ENCODE peak calls at places on chromosome 4, in five cellular contexts. One of them, this sample, is unnamed.
A peak's percentile ranks its signal among the peaks of the same experiment; 100 is the strongest.

GRCh38 chr4:159269143-159269542 is 166.3 kb downstream of the RAPGEF2 start:
- DNase-seq in GM23248: no peak
- DNase-seq in H1: no peak
- DNase-seq in fibroblast of lung: no peak
- DNase-seq in K562: no peak
- DNase-seq in this sample: no peak

GRCh38 chr4:113355550-113356371 is 306.3 kb downstream of the ANK2 start:
- DNase-seq in H1: no peak
- DNase-seq in fibroblast of lung: peak; percentile 86
- DNase-seq in K562: peak; percentile 5
- DNase-seq in GM23248: peak; percentile 96
- DNase-seq in this sample: peak; percentile 83

GRCh38 chr4:147285751-147286150 is 195.1 kb upstream of the EDNRA start:
- DNase-seq in fibroblast of lung: peak; percentile 20
- DNase-seq in GM23248: no peak
- DNase-seq in K562: no peak
- DNase-seq in H1: no peak
- DNase-seq in this sample: no peak

GRCh38 chr4:16537926-16538325 is 311.7 kb upstream of the TAPT1 start:
- DNase-seq in H1: no peak
- DNase-seq in K562: no peak
- DNase-seq in GM23248: peak; percentile 7
- DNase-seq in fibroblast of lung: no peak
- DNase-seq in this sample: no peak

GRCh38 chr4:114225462-114225861 is 246.0 kb upstream of the ARSJ start:
- DNase-seq in H1: no peak
- DNase-seq in fibroblast of lung: no peak
- DNase-seq in K562: no peak
- DNase-seq in GM23248: no peak
- DNase-seq in this sample: no peak

GRCh38 chr4:91280551-91281290 is 1023.0 kb upstream of the GRID2 start:
- DNase-seq in fibroblast of lung: no peak
- DNase-seq in H1: no peak
- DNase-seq in GM23248: no peak
- DNase-seq in K562: no peak
- DNase-seq in this sample: no peak

GRCh38 chr4:118034061-118034785 is at the start of gene NDST3:
- DNase-seq in K562: no peak
- DNase-seq in GM23248: peak; percentile 37
- DNase-seq in H1: no peak
- DNase-seq in fibroblast of lung: peak; percentile 65
- DNase-seq in this sample: peak; percentile 92

GRCh38 chr4:64341711-64342110 is 67.5 kb downstream of the TECRL start:
- DNase-seq in fibroblast of lung: no peak
- DNase-seq in GM23248: no peak
- DNase-seq in K562: no peak
- DNase-seq in H1: no peak
- DNase-seq in this sample: no peak

GRCh38 chr4:7120341-7120740 is 52.5 kb upstream of the GRPEL1 start:
- DNase-seq in H1: no peak
- DNase-seq in GM23248: peak; percentile 32
- DNase-seq in fibroblast of lung: no peak
- DNase-seq in K562: peak; percentile 87
- DNase-seq in this sample: no peak

GRCh38 chr4:7328913-7329638 is 105.7 kb downstream of the PSAPL1 start:
- DNase-seq in K562: no peak
- DNase-seq in fibroblast of lung: peak; percentile 12
- DNase-seq in H1: no peak
- DNase-seq in GM23248: peak; percentile 92
- DNase-seq in this sample: no peak

GRCh38 chr4:81814909-81815539 is 343.3 kb upstream of the RASGEF1B start:
- DNase-seq in K562: no peak
- DNase-seq in H1: no peak
- DNase-seq in fibroblast of lung: no peak
- DNase-seq in GM23248: no peak
- DNase-seq in this sample: no peak

GRCh38 chr4:63085091-63085490 is 1324.2 kb downstream of the TECRL start:
- DNase-seq in GM23248: no peak
- DNase-seq in fibroblast of lung: no peak
- DNase-seq in K562: no peak
- DNase-seq in H1: no peak
- DNase-seq in this sample: no peak

GRCh38 chr4:13955551-13955950 is 328.0 kb upstream of the BOD1L1 start:
- DNase-seq in K562: no peak
- DNase-seq in fibroblast of lung: no peak
- DNase-seq in GM23248: no peak
- DNase-seq in H1: no peak
- DNase-seq in this sample: no peak

GRCh38 chr4:13953083-13953482 is 325.6 kb upstream of the BOD1L1 start:
- DNase-seq in fibroblast of lung: no peak
- DNase-seq in H1: no peak
- DNase-seq in GM23248: peak; percentile 52
- DNase-seq in K562: no peak
- DNase-seq in this sample: no peak

GRCh38 chr4:13947921-13948320 is 320.4 kb upstream of the BOD1L1 start:
- DNase-seq in H1: no peak
- DNase-seq in fibroblast of lung: no peak
- DNase-seq in K562: no peak
- DNase-seq in GM23248: no peak
- DNase-seq in this sample: no peak

GRCh38 chr4:13950491-13950890 is 323.0 kb upstream of the BOD1L1 start:
- DNase-seq in K562: no peak
- DNase-seq in GM23248: no peak
- DNase-seq in H1: no peak
- DNase-seq in fibroblast of lung: no peak
- DNase-seq in this sample: no peak
- H3K79me2 ChIP-seq in K562: no peaks in the 10 kb centered on the region
- H3K79me2 ChIP-seq in GM23248: no peaks in the 10 kb centered on the region
- H3K79me2 ChIP-seq in H1: no peaks in the 10 kb centered on the region
- H3K79me2 ChIP-seq in fibroblast of lung: no peaks in the 10 kb centered on the region
- H3K79me2 ChIP-seq in this sample: no peaks in the 10 kb centered on the region

GRCh38 chr4:148444296-148445070 is 2.3 kb upstream of the NR3C2 start:
- DNase-seq in GM23248: peak; percentile 34
- DNase-seq in H1: no peak
- DNase-seq in fibroblast of lung: no peak
- DNase-seq in K562: no peak
- DNase-seq in this sample: no peak
- TF ChIP-seq EZH2 in GM23248: peak; percentile 92
- TF ChIP-seq EZH2 in H1: peak; percentile 15
- TF ChIP-seq EZH2 in fibroblast of lung: no peak
- TF ChIP-seq EZH2 in K562: no peak
- TF ChIP-seq EZH2 in this sample: no peak

DNA sequence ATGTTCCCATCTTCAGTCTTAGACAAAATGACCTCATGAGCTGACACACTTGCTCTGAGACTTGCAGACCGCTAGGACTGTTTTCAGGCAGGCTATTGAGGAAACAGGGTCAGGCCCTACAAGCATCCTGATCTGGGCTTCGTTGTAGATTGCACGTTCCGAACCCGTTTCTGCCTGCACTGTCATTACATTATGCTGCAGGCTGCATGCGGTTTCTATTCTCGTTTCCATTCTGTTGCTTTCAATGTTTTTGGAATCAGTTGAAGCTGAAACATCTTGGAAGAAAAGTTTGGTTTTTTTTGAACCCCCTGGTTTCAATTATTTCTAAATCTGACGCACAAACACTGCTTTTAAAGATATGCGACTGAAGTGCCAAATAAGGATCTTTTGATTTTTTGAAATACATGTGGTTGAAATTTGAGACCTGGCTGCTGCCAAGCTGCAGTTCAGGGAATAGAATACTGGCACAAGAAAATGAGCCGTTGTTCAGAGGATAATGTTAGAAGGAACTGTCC is 716.1 kb upstream of the INTU start:
- DNase-seq in H1: no peak
- DNase-seq in GM23248: peak; percentile 84
- DNase-seq in K562: peak; percentile 47
- DNase-seq in fibroblast of lung: peak; percentile 95
- DNase-seq in this sample: no peak
- H3K9ac ChIP-seq in H1: no peak overlapping the region
- H3K9ac ChIP-seq in GM23248: peak overlapping the region; percentile 60
- H3K9ac ChIP-seq in K562: peak overlapping the region; percentile 54
- H3K9ac ChIP-seq in fibroblast of lung: no peak overlapping the region
- H3K9ac ChIP-seq in this sample: no peak overlapping the region

DNA sequence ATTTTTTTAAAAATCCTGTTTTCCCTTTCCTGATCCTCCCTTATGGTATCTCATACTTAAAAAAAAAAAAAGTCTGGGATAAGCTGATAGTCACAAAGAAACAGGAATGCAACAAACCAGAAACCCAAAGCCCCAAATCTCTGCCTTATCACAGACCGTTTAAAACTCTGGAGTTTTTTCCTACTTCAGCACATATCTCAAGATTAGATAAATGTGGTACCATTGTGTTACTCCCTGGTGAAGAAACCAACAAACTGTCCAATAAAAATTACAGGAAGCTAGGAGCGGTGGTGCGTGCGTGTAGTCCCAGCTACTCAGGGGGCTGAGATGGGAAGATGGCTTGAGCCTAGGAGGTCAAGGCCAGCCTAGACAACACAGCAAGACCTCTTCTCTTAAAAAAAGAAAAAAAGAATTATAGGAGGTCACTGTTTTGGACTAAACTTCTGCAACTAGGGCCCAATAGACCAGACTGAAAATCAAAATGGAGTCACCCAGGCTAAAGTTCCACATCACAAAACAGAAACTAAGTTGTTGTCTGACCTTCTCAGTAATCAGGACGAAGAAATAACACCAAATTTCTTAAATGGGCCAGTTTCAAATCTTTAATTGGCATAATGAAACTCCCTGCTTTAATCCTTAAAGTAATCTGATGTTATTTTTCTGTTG is 51.9 kb downstream of the RBM47 start:
- DNase-seq in GM23248: no peak
- DNase-seq in fibroblast of lung: no peak
- DNase-seq in K562: no peak
- DNase-seq in H1: no peak
- DNase-seq in this sample: no peak
- H3K79me2 ChIP-seq in GM23248: no peaks in the 10 kb centered on the region
- H3K79me2 ChIP-seq in fibroblast of lung: no peaks in the 10 kb centered on the region
- H3K79me2 ChIP-seq in K562: no peaks in the 10 kb centered on the region
- H3K79me2 ChIP-seq in H1: no peaks in the 10 kb centered on the region
- H3K79me2 ChIP-seq in this sample: no peaks in the 10 kb centered on the region

GRCh38 chr4:98262431-98262830 is 1.2 kb downstream of the RAP1GDS1 start:
- DNase-seq in K562: no peak
- DNase-seq in GM23248: peak; percentile 30
- DNase-seq in fibroblast of lung: no peak
- DNase-seq in H1: no peak
- DNase-seq in this sample: no peak

GRCh38 chr4:98260579-98261290 is 449 bp upstream of the RAP1GDS1 start:
- DNase-seq in K562: peak; percentile 95
- DNase-seq in GM23248: peak; percentile 99
- DNase-seq in H1: peak; percentile 83
- DNase-seq in fibroblast of lung: peak; percentile 96
- DNase-seq in this sample: peak; percentile 95

GRCh38 chr4:98267498-98267897 is 6.3 kb downstream of the RAP1GDS1 start:
- DNase-seq in H1: no peak
- DNase-seq in GM23248: no peak
- DNase-seq in fibroblast of lung: no peak
- DNase-seq in K562: no peak
- DNase-seq in this sample: no peak

GRCh38 chr4:98260047-98260578 is 1.1 kb upstream of the RAP1GDS1 start:
- DNase-seq in K562: peak; percentile 34
- DNase-seq in GM23248: no peak
- DNase-seq in fibroblast of lung: no peak
- DNase-seq in H1: no peak
- DNase-seq in this sample: no peak

DNA sequence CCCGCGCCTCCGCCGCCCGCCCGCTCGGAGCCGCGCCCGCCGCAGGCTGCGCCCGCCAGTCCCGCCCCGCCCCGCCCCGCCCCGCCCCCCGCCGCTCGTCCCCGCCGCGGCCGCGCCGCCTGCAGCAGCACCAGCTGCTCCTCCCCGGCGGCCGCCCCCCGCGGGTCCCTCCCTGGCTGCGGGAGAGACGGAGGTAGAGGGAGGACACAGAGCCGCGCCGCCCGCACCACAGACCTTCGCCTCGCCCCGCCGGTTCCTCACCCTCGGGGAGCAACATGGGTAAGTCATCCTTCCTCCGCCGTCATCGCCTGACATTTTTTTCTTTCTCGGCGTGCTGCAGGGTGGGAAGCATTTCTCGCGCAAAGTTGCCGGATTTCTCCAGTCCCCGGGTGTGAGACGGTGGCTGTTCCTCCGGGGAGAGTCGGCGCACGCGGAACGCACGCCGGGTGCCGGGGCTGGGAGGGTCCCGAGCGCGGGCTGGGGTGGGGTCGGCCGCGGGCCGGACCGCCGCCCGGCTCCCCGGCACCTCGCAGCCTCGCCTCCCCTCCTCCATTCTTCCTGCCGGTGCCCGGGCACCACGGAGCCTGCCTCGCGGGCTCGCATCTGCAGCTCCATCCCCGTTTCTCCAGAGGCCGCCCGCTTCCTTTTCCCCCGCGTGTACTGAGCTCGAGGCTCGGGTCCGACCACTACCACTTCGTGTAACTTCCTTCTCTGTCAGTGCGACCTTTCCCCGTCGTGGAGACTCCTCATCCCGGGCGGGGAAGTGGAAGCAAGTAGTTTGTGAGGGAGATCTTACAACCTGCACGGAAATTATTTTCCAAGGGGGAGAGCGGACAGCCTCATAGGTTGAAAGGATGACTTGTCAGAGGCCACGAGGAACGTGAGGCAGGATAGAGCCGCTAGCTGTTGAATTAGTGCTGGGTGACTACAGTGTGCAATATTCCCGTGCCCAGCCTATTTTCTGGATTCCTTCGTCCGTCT is at the start of gene RAP1GDS1:
- DNase-seq in GM23248: peak; percentile 90
- DNase-seq in H1: no peak
- DNase-seq in fibroblast of lung: peak; percentile 69
- DNase-seq in K562: peak; percentile 23
- DNase-seq in this sample: peak; percentile 65
- TF ChIP-seq EZH2 in GM23248: no peak
- TF ChIP-seq EZH2 in H1: no peak
- TF ChIP-seq EZH2 in fibroblast of lung: no peak
- TF ChIP-seq EZH2 in K562: no peak
- TF ChIP-seq EZH2 in this sample: no peak

GRCh38 chr4:88007304-88008132 is at the start of gene PKD2:
- DNase-seq in fibroblast of lung: peak; percentile 64
- DNase-seq in GM23248: peak; percentile 93
- DNase-seq in H1: no peak
- DNase-seq in K562: peak; percentile 83
- DNase-seq in this sample: peak; percentile 84
- H3K9ac ChIP-seq in fibroblast of lung: peak within 1 kb of the TSS; percentile 87
- H3K9ac ChIP-seq in GM23248: peak within 1 kb of the TSS; percentile 83
- H3K9ac ChIP-seq in H1: peak within 1 kb of the TSS; percentile 75
- H3K9ac ChIP-seq in K562: no peak within 1 kb of the TSS
- H3K9ac ChIP-seq in this sample: peak within 1 kb of the TSS; percentile 81